ENCODE peak calls at places on chromosomes 3 and 15, in eight cellular contexts. T is lung, H is lower lobe of right lung, S is GM20000, D is astrocyte of the spinal cord, X is adrenal gland, F is pancreas, P is kidney epithelial cell. G is an unnamed sample.

GRCh38 chr15:38685686-38686339 is 121.2 kb upstream of the RASGRP1 start:
- DNase-seq in T (no peak), H (no peak), S (no peak), D (no peak), X (no peak), F (no peak), P (no peak), G (no peak)

GRCh38 chr3:76134166-76134565 is 348.8 kb upstream of the ZNF717 start:
- DNase-seq in T (no peak), H (no peak), S (no peak), D (no peak), X (no peak), F (no peak), P (no peak), G (no peak)

GRCh38 chr3:14457999-14458398 is 55.6 kb downstream of the SLC6A6 start:
- DNase-seq in T (no peak), H (no peak), S (no peak), D (no peak), X (no peak), F (no peak), P (no peak), G (no peak)

GRCh38 chr3:87771338-87772059 is 287.3 kb downstream of the CGGBP1 start:
- DNase-seq in T (peak; percentile 30), H (no peak), S (peak; percentile 44), D (no peak), X (peak; percentile 59), F (no peak), P (no peak), G (no peak)

GRCh38 chr15:96285715-96286367 is 44.7 kb upstream of the NR2F2 start:
- DNase-seq in T (no peak), H (no peak), S (no peak), D (no peak), X (no peak), F (no peak), P (no peak), G (no peak)

GRCh38 chr15:101610628-101611000 is 41.6 kb downstream of the TM2D3 start:
- DNase-seq in T (no peak), H (no peak), S (no peak), D (no peak), X (no peak), F (no peak), P (no peak), G (no peak)

GRCh38 chr3:175535351-175535750 is 676.2 kb downstream of the NAALADL2 start:
- DNase-seq in T (no peak), H (no peak), S (no peak), D (no peak), X (no peak), F (no peak), P (no peak), G (no peak)

GRCh38 chr3:67551366-67552016 is 102.9 kb downstream of the SUCLG2 start:
- DNase-seq in T (no peak), H (no peak), S (no peak), D (no peak), X (no peak), F (no peak), P (no peak), G (no peak)

GRCh38 chr3:45021524-45021923 is 4.6 kb upstream of the CLEC3B start:
- DNase-seq in T (no peak), H (no peak), S (no peak), D (no peak), X (no peak), F (no peak), P (no peak), G (no peak)

GRCh38 chr3:27278391-27279055 is 90.7 kb downstream of the NEK10 start:
- DNase-seq in T (no peak), H (no peak), S (no peak), D (no peak), X (no peak), F (no peak), P (no peak), G (no peak)

GRCh38 chr3:48555949-48556795 is 431 bp downstream of the PFKFB4 start:
- DNase-seq in T (no peak), H (no peak), S (no peak), D (no peak), X (no peak), F (no peak), P (no peak), G (no peak)

GRCh38 chr3:48558446-48559134 is 2.0 kb upstream of the PFKFB4 start:
- DNase-seq in T (peak; percentile 64), H (peak; percentile 89), S (no peak), D (no peak), X (peak; percentile 67), F (no peak), P (no peak), G (no peak)

GRCh38 chr3:48553886-48554845 is 2.4 kb downstream of the PFKFB4 start:
- DNase-seq in T (no peak), H (no peak), S (no peak), D (no peak), X (no peak), F (no peak), P (no peak), G (no peak)

GRCh38 chr3:48555231-48555948 is 1.2 kb downstream of the PFKFB4 start:
- DNase-seq in T (no peak), H (no peak), S (no peak), D (no peak), X (no peak), F (no peak), P (no peak), G (no peak)

DNA sequence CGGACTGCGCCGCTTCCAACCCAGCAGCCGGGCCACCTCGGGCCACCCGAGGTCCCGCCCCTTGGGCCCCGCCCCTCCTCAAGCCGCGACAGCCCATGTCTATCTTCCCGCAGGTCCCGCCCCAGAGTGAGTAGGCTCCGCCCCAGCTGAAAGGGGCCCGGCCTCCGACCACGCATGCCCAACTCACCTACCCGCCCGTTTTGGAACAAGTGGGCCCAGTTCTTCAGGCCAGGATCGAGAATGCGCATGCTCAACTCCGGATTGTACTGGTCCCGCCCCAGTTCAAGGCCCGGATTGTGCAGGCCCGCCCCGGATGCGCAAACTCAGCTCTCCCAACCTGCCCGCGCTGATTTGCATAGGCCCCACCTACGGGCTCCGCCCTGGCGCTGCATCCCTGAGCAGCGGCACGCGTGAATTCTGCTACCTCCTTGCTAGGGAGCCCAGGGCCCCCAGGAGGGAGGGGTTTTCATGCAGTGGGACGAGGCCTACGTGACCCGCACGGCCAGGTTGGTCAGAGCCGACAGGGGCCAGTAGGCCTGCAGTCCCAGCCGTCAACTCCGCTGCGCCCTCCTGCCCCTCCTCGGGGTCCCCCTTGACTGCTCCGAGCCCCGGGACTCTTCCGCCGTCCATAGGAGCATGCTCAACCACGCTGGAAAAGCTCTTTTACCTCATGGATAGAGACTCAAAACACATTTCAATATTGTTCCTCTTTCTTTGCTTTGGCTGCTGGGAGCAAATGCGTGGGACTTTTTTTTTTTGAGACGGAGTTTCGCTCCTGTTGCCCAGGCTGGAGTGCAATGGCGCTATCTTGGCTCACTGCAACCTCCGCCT is at the start of gene PFKFB4:
- DNase-seq in T (peak; percentile 99), H (peak; percentile 99), S (peak; percentile 97), D (peak; percentile 99), X (peak; percentile 100), F (peak; percentile 99), P (peak; percentile 97), G (peak; percentile 98)
- TF ChIP-seq CTCF in T (no peak), H (no peak), S (no peak), D (no peak), X (no peak), F (no peak), P (no peak), G (no peak)

DNA sequence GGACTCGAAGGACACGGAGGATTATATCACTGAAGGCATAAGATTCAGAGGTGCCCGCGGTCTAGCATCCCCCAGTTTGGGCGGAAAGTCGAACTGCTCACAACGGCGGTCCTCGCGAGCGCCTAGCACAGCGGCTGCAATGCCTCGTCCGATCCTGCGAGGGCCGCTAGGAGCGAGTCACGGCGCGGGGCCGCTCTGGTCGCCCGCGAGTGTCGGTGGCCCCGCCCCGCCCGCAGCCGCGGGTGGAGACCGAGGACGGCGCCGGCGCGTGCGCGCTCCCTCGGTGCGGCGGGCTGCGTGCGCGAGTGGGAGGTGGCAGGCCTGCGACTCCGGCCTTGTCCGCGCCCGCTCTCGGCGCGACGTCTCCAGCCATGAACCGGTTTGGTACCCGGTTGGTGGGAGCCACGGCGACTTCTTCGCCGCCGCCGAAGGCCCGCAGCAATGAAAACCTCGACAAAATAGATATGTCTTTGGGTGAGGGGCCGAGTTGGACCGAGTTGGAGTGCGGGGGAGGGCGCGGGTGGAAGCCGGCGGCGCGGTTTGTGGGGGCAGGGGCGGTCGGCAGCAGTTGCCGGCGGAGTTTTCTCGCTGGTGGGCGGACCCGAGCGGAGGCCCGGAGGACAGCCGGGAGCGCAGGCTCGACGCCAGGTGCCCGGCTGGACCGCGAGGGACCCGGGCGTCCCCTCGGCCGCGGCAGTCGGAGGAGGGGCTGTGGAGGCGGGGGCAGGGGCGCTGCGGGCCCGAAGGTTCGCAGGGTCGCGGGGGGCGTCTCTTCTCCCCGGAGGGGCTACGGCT is at the start of gene FYTTD1:
- DNase-seq in T (peak; percentile 90), H (peak; percentile 95), S (peak; percentile 96), D (peak; percentile 87), X (peak; percentile 94), F (peak; percentile 88), P (peak; percentile 29), G (peak; percentile 95)
- TF ChIP-seq CTCF in T (peak; percentile 16), H (peak; percentile 67), S (peak; percentile 35), D (peak; percentile 49), X (no peak), F (peak; percentile 15), P (peak; percentile 12), G (no peak)

DNA sequence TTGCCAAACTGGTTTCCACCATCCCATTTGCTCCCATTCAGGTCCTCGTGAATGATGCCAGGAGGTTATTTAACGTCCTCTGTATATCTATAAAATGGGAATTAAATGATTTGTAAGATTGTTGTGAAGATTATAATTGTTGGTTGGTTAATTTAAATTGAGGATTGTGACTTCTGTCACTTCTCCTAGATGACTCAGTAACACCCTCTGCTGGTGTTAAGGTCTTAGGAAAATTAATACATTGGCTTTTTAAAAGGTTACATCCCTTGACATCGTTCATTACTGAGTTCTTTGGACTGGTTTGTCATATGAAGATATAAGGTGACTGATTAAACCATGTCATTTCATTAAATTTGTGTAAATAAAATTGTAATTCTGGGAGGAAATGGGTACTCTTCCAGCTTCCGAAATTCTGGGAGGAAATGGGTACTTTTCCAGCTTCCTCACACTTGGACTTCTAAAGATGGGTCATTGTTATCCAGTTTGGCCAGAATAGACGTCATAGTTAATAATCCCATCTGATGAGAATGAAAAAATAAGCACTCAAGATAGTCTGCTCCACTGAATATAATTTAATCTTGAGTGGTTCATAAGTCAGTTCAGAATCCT is 33.3 kb upstream of the PAQR5 start:
- DNase-seq in T (no peak), H (no peak), S (no peak), D (peak; percentile 36), X (no peak), F (no peak), P (no peak), G (no peak)
- TF ChIP-seq CTCF in T (peak; percentile 9), H (peak; percentile 59), S (no peak), D (peak; percentile 54), X (peak; percentile 34), F (peak; percentile 25), P (peak; percentile 51), G (no peak)

DNA sequence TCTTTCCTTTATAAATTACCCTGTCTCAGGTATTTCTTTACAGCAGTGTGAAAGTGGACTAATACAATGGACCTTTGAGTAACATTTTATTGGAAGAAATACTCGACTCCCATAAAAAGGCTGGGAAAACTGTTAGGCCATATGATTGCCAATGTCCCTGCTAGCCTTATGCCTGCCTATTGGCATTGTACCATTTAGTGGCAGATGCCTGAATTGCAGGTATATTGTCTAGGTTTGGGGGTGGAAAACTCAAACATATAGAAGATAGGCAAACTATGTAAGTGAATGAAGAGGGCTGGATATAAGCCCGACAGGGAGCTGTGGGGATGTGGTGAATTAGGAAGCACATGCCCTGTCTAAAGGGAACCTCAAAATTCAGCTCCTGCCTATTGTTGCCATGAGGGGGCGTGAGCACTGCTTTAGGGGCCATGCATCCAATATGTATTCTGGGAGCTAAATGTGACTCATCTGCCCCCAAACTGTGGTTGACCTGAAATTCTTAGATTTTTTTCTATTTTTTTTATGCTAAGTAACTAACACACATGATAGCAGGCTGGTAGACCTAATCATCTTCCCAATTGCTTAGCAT is 65.2 kb upstream of the TRA2B start:
- DNase-seq in T (no peak), H (no peak), S (no peak), D (no peak), X (no peak), F (no peak), P (no peak), G (no peak)
- TF ChIP-seq CTCF in T (no peak), H (peak; percentile 25), S (no peak), D (peak; percentile 34), X (no peak), F (peak; percentile 14), P (no peak), G (no peak)

G was measured in activated B cell treated with CpG ODN at 0.5 μM for 24 hours.